ENCODE peak calls at places on chromosomes 7 and 10, in five cellular contexts. One of them, this sample, is unnamed.

GRCh38 chr7:155058861-155059355 is 11.2 kb upstream of the HTR5A start:
- DNase-seq in globus pallidus: no peak
- DNase-seq in natural killer cell treated with Interleukin-12 subunit alpha and Interleukin-12 subunit beta and Interleukin-15 and Interleukin-18, amount 100 ng/mL, for 72 hours: no peak
- DNase-seq in DMS53: no peak
- DNase-seq in prostate gland: no peak
- DNase-seq in this sample: no peak

GRCh38 chr7:537911-538634 is 18.4 kb upstream of the PDGFA start:
- DNase-seq in globus pallidus: no peak
- DNase-seq in natural killer cell treated with Interleukin-12 subunit alpha and Interleukin-12 subunit beta and Interleukin-15 and Interleukin-18, amount 100 ng/mL, for 72 hours: no peak
- DNase-seq in DMS53: no peak
- DNase-seq in prostate gland: no peak
- DNase-seq in this sample: peak; percentile 81

GRCh38 chr10:111128331-111129167 is 51.7 kb downstream of the ADRA2A start:
- DNase-seq in globus pallidus: peak; percentile 29
- DNase-seq in natural killer cell treated with Interleukin-12 subunit alpha and Interleukin-12 subunit beta and Interleukin-15 and Interleukin-18, amount 100 ng/mL, for 72 hours: no peak
- DNase-seq in DMS53: peak; percentile 12
- DNase-seq in prostate gland: no peak
- DNase-seq in this sample: peak; percentile 65

GRCh38 chr7:37414352-37414983 is 34.2 kb downstream of the ELMO1 start:
- DNase-seq in globus pallidus: no peak
- DNase-seq in natural killer cell treated with Interleukin-12 subunit alpha and Interleukin-12 subunit beta and Interleukin-15 and Interleukin-18, amount 100 ng/mL, for 72 hours: no peak
- DNase-seq in DMS53: no peak
- DNase-seq in prostate gland: no peak
- DNase-seq in this sample: no peak

GRCh38 chr7:5406957-5407930 is 16.4 kb downstream of the TNRC18 start:
- DNase-seq in globus pallidus: no peak
- DNase-seq in natural killer cell treated with Interleukin-12 subunit alpha and Interleukin-12 subunit beta and Interleukin-15 and Interleukin-18, amount 100 ng/mL, for 72 hours: no peak
- DNase-seq in DMS53: no peak
- DNase-seq in prostate gland: no peak
- DNase-seq in this sample: no peak

GRCh38 chr7:1087952-1088920 is at the start of gene GPER1:
- DNase-seq in globus pallidus: peak; percentile 33
- DNase-seq in natural killer cell treated with Interleukin-12 subunit alpha and Interleukin-12 subunit beta and Interleukin-15 and Interleukin-18, amount 100 ng/mL, for 72 hours: no peak
- DNase-seq in DMS53: no peak
- DNase-seq in prostate gland: peak; percentile 72
- DNase-seq in this sample: peak; percentile 86

GRCh38 chr10:92574545-92575377 is 868 bp upstream of the IDE start:
- DNase-seq in globus pallidus: no peak
- DNase-seq in natural killer cell treated with Interleukin-12 subunit alpha and Interleukin-12 subunit beta and Interleukin-15 and Interleukin-18, amount 100 ng/mL, for 72 hours: no peak
- DNase-seq in DMS53: peak; percentile 75
- DNase-seq in prostate gland: no peak
- DNase-seq in this sample: no peak

GRCh38 chr7:97012293-97013005 is 7.1 kb downstream of the DLX6 start:
- DNase-seq in globus pallidus: no peak
- DNase-seq in natural killer cell treated with Interleukin-12 subunit alpha and Interleukin-12 subunit beta and Interleukin-15 and Interleukin-18, amount 100 ng/mL, for 72 hours: no peak
- DNase-seq in DMS53: no peak
- DNase-seq in prostate gland: no peak
- DNase-seq in this sample: no peak

GRCh38 chr10:78983608-78984007 is 85.2 kb upstream of the ZMIZ1 start:
- DNase-seq in globus pallidus: no peak
- DNase-seq in natural killer cell treated with Interleukin-12 subunit alpha and Interleukin-12 subunit beta and Interleukin-15 and Interleukin-18, amount 100 ng/mL, for 72 hours: no peak
- DNase-seq in DMS53: no peak
- DNase-seq in prostate gland: no peak
- DNase-seq in this sample: no peak